ENCODE peak calls at places on chromosome 3, in five cellular contexts. R is choroid plexus epithelial cell, L is astrocyte of the spinal cord, M is upper lobe of right lung, N is OCI-LY7. P is an unnamed sample.

GRCh38 chr3:84108442-84108971 is 850.3 kb upstream of the CADM2 start:
- DNase-seq in R (peak), N (no peak), L (peak), M (no peak), P (no peak)

GRCh38 chr3:196843435-196844110 is 24.1 kb upstream of the SENP5 start:
- DNase-seq in M (no peak), R (peak), L (no peak), N (no peak), P (no peak)

GRCh38 chr3:160545481-160545880 is 19.9 kb downstream of the KPNA4 start:
- DNase-seq in N (no peak), R (no peak), M (no peak), L (no peak), P (no peak)

GRCh38 chr3:8805774-8806173 is 36.4 kb upstream of the OXTR start:
- DNase-seq in N (no peak), M (no peak), L (no peak), R (no peak), P (no peak)

GRCh38 chr3:24101676-24102168 is 156.6 kb downstream of the NR1D2 start:
- DNase-seq in N (no peak), L (no peak), M (no peak), R (no peak), P (no peak)

GRCh38 chr3:185153170-185153733 is 392 bp upstream of the C3orf70 start:
- DNase-seq in M (no peak), R (no peak), N (no peak), L (peak), P (no peak)

GRCh38 chr3:122030381-122031122 is 8.5 kb upstream of the ILDR1 start:
- DNase-seq in M (no peak), L (peak), R (peak), N (no peak), P (no peak)

GRCh38 chr3:44648564-44649229 is at the start of gene ZNF35:
- DNase-seq in N (peak), M (peak), R (peak), L (peak), P (peak)

GRCh38 chr3:191499307-191500125 is 38.6 kb downstream of the PYDC2 start:
- DNase-seq in R (peak), N (no peak), L (peak), M (peak), P (no peak)

GRCh38 chr3:196772102-196772501 is 32.4 kb downstream of the PAK2 start:
- DNase-seq in M (no peak), L (no peak), N (peak), R (no peak), P (no peak)

GRCh38 chr3:115758076-115758763 is 134.9 kb downstream of the GAP43 start:
- DNase-seq in R (peak), M (no peak), N (no peak), L (no peak), P (no peak)

GRCh38 chr3:116050311-116050710 is 395.0 kb downstream of the LSAMP start:
- DNase-seq in N (no peak), L (no peak), R (no peak), M (no peak), P (no peak)

GRCh38 chr3:186241910-186242821 is 119.9 kb downstream of the DGKG start:
- DNase-seq in N (peak), L (peak), M (peak), R (peak), P (no peak)

GRCh38 chr3:122458992-122459391 is 43.1 kb upstream of the WDR5B start:
- DNase-seq in L (peak), N (peak), R (peak), M (no peak), P (peak)

GRCh38 chr3:31639828-31640227 is 107.1 kb downstream of the STT3B start:
- DNase-seq in M (no peak), R (no peak), N (no peak), L (no peak), P (no peak)

GRCh38 chr3:130728037-130728436 is 18.6 kb downstream of the PIK3R4 start:
- DNase-seq in L (no peak), R (no peak), N (no peak), M (no peak), P (no peak)

GRCh38 chr3:196143708-196144382 is 62.0 kb upstream of the TFRC start:
- DNase-seq in R (no peak), N (no peak), L (no peak), M (no peak), P (no peak)

GRCh38 chr3:148269816-148270215 is 427.9 kb upstream of the AGTR1 start:
- DNase-seq in M (no peak), L (peak), R (peak), N (no peak), P (no peak)

GRCh38 chr3:112467584-112467983 is 31.7 kb downstream of the BTLA start:
- DNase-seq in M (no peak), L (no peak), R (no peak), N (no peak), P (no peak)

GRCh38 chr3:177776656-177777055 is 579.4 kb upstream of the TBL1XR1 start:
- DNase-seq in M (no peak), N (no peak), L (peak), R (peak), P (no peak)

GRCh38 chr3:185824467-185825378 is at the start of gene IGF2BP2:
- DNase-seq in L (peak), M (peak), R (peak), N (peak), P (no peak)

GRCh38 chr3:135771760-135772159 is 193.8 kb upstream of the PPP2R3A start:
- DNase-seq in N (no peak), L (no peak), R (no peak), M (no peak), P (no peak)

GRCh38 chr3:101988591-101988990 is 139.3 kb downstream of the NFKBIZ start:
- DNase-seq in R (no peak), M (no peak), N (no peak), L (no peak), P (no peak)

GRCh38 chr3:143090486-143090885 is 29.1 kb upstream of the CHST2 start:
- DNase-seq in M (no peak), R (no peak), L (no peak), N (no peak), P (peak)

GRCh38 chr3:135014575-135014974 is 219.5 kb downstream of the EPHB1 start:
- DNase-seq in N (no peak), L (no peak), R (no peak), M (no peak), P (no peak)

GRCh38 chr3:142964150-142964498 is 650 bp upstream of the PAQR9 start:
- DNase-seq in M (no peak), L (peak), N (no peak), R (no peak), P (no peak)

GRCh38 chr3:77690284-77690869 is 650.5 kb downstream of the ROBO2 start:
- DNase-seq in L (no peak), R (no peak), M (no peak), N (no peak), P (no peak)

GRCh38 chr3:122760457-122761271 is 33.0 kb downstream of the HSPBAP1 start:
- DNase-seq in L (no peak), R (peak), N (no peak), M (no peak), P (no peak)

GRCh38 chr3:127105996-127106855 is 86.7 kb upstream of the PRR23E start:
- DNase-seq in M (no peak), N (no peak), R (no peak), L (no peak), P (no peak)

GRCh38 chr3:114502204-114502603 is 208.4 kb downstream of the TIGIT start:
- DNase-seq in R (no peak), L (no peak), M (no peak), N (no peak), P (no peak)

GRCh38 chr3:129028866-129029265 is 27.8 kb downstream of the EFCC1 start:
- DNase-seq in N (no peak), R (no peak), M (no peak), L (no peak), P (no peak)

GRCh38 chr3:129025108-129025507 is 24.0 kb downstream of the EFCC1 start:
- DNase-seq in N (no peak), M (no peak), R (no peak), L (no peak), P (no peak)

GRCh38 chr3:129026728-129027543 is 25.8 kb downstream of the EFCC1 start:
- DNase-seq in M (peak), R (peak), N (peak), L (peak), P (no peak)

GRCh38 chr3:129025691-129026435 is 24.8 kb downstream of the EFCC1 start:
- DNase-seq in R (no peak), N (no peak), L (no peak), M (peak), P (no peak)

DNA sequence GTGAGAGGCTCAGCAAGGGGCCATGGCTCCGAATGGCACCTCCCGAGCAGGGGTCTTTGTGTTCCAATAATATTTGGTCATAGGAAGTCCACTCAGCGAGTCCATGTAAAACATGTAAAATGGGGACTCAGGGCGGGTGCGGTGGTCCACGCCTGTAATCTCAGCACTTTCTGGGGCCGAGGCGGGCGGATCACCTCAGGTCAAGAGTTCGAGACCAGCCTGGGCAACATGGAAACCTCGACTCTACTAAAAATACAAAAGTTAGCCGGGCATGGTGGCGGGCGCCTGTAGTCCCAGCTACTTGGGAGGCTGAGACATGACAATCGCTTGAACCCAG is 26.4 kb downstream of the EFCC1 start:
- DNase-seq in R (no peak), M (no peak), L (no peak), N (no peak), P (no peak)
- H3K4me3 ChIP-seq in R (peak), M (peak), L (no peak), N (peak), P (peak)

GRCh38 chr3:139307072-139307491 is 36.7 kb upstream of the MRPS22 start:
- DNase-seq in L (no peak), N (no peak), R (no peak), M (no peak), P (no peak)
- TF ChIP-seq CTCF in L (no peak), N (no peak), R (no peak), M (no peak), P (no peak)

GRCh38 chr3:15467227-15468181 is 40.1 kb downstream of the EAF1 start:
- DNase-seq in N (no peak), M (no peak), L (no peak), R (no peak), P (no peak)

GRCh38 chr3:15470804-15471203 is 43.4 kb downstream of the EAF1 start:
- DNase-seq in M (no peak), R (no peak), N (no peak), L (no peak), P (no peak)

GRCh38 chr3:15465876-15466585 is 38.6 kb downstream of the EAF1 start:
- DNase-seq in N (no peak), M (no peak), L (no peak), R (no peak), P (no peak)

GRCh38 chr3:15471861-15472260 is 44.5 kb downstream of the EAF1 start:
- DNase-seq in R (no peak), L (no peak), N (no peak), M (no peak), P (no peak)

GRCh38 chr3:15470261-15470660 is 42.9 kb downstream of the EAF1 start:
- DNase-seq in M (no peak), R (no peak), L (no peak), N (peak), P (no peak)
- H3K4me3 ChIP-seq in M (no peak), R (no peak), L (no peak), N (no peak), P (no peak)

DNA sequence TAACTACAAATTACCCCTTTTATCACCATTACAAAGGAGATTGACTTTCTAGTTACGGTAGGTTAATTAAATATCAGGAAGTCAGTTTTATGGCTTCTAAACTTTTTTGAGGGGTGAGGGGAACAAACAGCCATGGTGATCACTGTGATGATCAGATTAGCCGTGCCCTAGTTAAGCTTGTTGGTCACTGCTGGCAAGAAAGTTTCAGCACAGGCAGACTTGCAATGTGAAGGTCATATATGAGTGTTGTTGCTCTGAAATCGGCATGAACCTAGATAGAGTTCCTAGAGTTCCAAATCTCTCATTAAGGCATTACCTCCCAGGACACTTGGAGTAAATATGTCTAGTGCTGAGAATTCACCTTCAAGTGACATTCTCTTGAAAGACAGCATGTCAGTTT is 156.6 kb downstream of the GHSR start:
- DNase-seq in L (no peak), M (no peak), N (no peak), R (no peak), P (no peak)
- TF ChIP-seq CTCF in L (no peak), M (no peak), N (no peak), R (no peak), P (no peak)

DNA sequence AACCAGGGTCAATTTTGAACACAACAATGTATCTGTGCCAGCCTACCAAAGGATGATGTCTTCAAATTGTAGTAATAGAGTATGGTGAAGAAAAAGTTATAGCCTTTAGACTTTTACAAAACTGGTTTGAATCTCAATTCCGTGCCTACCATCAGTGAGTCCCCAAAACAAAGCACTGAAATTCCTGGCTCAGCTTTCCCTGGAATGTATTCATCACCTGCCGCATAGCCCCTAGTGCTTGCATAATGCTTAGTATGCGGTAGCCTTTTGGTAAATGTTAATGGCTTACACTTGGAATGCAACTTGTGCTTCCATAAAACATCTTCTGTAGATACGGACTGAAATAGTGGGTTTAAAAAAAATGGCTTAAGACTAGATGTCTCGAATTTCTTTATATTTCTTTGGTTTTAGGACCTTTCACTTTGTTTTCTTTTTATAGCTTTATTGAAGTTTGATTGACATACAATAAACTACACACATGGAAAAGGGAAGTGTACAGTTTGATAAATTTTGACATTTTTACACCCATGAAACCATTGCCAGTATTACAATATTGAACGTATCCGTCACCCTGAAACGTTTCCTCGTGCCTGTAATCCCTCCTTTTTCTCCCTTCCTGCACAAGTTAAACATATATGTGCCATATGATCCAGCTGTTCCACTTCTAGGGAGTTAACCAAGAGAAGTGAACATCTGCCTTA is 12.1 kb downstream of the SACM1L start:
- DNase-seq in N (no peak), R (no peak), L (no peak), M (no peak), P (no peak)
- H3K4me3 ChIP-seq in N (no peak), R (no peak), L (no peak), M (no peak), P (no peak)

DNA sequence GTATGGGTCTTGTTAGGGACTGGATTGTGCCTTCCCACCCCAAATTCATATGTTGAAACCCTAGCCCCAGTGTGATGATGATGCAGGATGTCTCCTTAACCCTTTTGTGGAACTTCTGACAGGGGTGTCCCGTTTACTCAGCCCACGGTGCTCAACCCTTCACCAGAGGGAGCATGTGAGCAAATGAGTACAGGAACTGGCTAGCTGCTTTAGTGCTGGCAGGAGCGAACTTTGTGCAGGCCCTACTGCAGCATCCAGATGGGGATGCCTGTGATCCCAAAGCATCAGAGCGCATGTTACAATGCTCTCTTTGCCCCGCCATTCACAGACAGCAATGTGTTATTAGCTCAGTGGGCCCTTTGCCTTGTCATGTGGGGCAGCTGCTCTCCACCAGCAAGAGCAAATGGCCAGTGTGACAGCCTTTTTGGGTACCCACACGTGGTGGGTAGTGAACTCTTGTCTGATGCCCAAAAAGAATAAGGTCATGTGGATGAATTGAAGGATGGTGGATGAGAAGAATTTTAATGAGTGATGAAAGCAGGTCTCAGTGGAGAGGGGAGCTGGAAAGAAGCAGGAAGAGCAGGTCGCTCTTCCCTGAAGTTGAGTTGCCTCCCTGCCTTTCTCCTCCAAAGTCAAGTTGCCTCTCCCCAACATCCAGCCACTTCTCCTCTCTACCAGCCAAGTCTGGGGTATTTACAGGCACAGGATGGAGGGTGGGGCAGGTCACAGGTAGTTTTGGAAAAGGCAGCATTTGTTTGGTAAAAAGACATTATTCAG is 63.3 kb upstream of the STRIT1 start:
- DNase-seq in R (peak), N (peak), L (no peak), M (no peak), P (no peak)
- TF ChIP-seq CTCF in R (peak), N (peak), L (peak), M (no peak), P (no peak)

GRCh38 chr3:48630833-48631232 is 4.4 kb downstream of the SLC26A6 start:
- DNase-seq in N (no peak), R (no peak), L (no peak), M (no peak), P (no peak)

GRCh38 chr3:48630407-48630806 is 4.9 kb downstream of the SLC26A6 start:
- DNase-seq in M (no peak), N (no peak), R (no peak), L (no peak), P (no peak)

GRCh38 chr3:48633256-48633655 is 2.0 kb downstream of the SLC26A6 start:
- DNase-seq in L (no peak), R (no peak), M (no peak), N (no peak), P (no peak)

GRCh38 chr3:48629894-48630293 is 5.4 kb downstream of the SLC26A6 start:
- DNase-seq in N (no peak), R (no peak), M (no peak), L (no peak), P (no peak)

GRCh38 chr3:48631516-48632448 is 3.5 kb downstream of the SLC26A6 start:
- DNase-seq in R (no peak), N (no peak), M (no peak), L (no peak), P (no peak)
- H3K4me3 ChIP-seq in R (no peak), N (no peak), M (no peak), L (no peak), P (no peak)

DNA sequence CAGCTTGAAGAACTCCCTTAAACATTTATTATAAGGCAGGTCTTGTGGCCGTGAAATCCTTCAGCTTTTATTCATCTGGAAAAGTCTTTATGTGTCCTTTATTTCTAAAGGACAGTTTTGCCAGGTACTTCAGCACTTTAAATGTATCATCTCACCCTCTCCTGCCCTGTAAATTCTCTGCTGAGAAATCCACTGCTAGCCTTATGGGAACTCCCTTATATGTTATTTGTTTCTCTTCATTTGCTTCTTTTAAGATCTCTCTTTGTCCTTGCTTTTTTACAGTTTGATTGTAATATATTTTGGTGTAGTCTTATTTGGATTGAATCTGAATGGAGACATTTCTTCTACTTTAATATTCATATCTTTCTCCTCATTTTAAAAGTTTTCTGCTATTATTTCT is 86.7 kb upstream of the RBMS3 start:
- DNase-seq in R (no peak), M (no peak), N (no peak), L (no peak), P (no peak)
- TF ChIP-seq CTCF in R (no peak), M (no peak), N (no peak), L (no peak), P (no peak)

DNA sequence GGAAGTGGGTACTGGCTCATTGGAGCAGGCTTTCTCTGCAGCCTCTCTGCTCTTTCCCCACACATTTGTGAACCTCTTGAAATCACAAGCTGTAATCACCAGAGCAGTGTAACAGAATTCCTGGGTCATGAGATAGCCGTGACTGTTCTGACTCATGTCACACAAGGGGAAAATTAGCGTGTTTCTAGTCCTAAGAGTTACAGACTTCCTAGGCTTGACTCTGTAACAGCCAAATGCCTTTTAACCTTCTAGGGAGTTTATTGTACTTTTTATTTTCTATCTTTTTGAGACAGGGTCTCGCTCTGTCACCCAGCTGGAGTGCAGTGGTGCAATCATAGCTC is 54.7 kb upstream of the TRAK1 start:
- DNase-seq in R (peak), L (peak), N (no peak), M (no peak), P (no peak)
- H3K4me3 ChIP-seq in R (no peak), L (no peak), N (no peak), M (no peak), P (no peak)

P was measured in LNCaP clone FGC.